ENCODE peak calls at places on chromosomes 7 and 10, in nine cellular contexts. L is endodermal cell; O is stomach; M is gastrocnemius medialis; P is effector memory CD4-positive, alpha-beta T cell; C is WERI-Rb-1; W is GM23248; R is sigmoid colon; U is dorsolateral prefrontal cortex. D is an unnamed sample.

GRCh38 chr7:139580435-139580834 is 57.0 kb downstream of the CLEC2L start:
- DNase-seq in L (no peak), O (peak; percentile 9), M (no peak), P (no peak), C (no peak), W (no peak), R (no peak), U (no peak), D (no peak)

GRCh38 chr10:18238875-18239485 is 98.8 kb downstream of the CACNB2 start:
- DNase-seq in L (no peak), O (no peak), M (no peak), P (no peak), C (no peak), W (peak; percentile 78), R (no peak), U (no peak), D (peak; percentile 42)

GRCh38 chr7:74418538-74418937 is 35.2 kb upstream of the GTF2IRD1 start:
- DNase-seq in L (no peak), O (no peak), M (no peak), P (no peak), C (no peak), W (no peak), R (no peak), U (no peak), D (no peak)

GRCh38 chr7:46927131-46927810 is 654.6 kb downstream of the TNS3 start:
- DNase-seq in L (no peak), O (no peak), M (no peak), P (no peak), C (no peak), W (no peak), R (no peak), U (no peak), D (no peak)

GRCh38 chr7:101859411-101860106 is 42.1 kb downstream of the CUX1 start:
- DNase-seq in L (no peak), O (no peak), M (no peak), P (no peak), C (no peak), W (peak; percentile 62), R (no peak), U (no peak), D (no peak)

GRCh38 chr7:55071411-55072188 is 52.8 kb downstream of the EGFR start:
- DNase-seq in L (no peak), O (no peak), M (no peak), P (no peak), C (no peak), W (peak; percentile 70), R (no peak), U (no peak), D (no peak)

GRCh38 chr7:95921543-95921942 is 149.2 kb downstream of the DYNC1I1 start:
- DNase-seq in L (no peak), O (no peak), M (no peak), P (no peak), C (no peak), W (peak; percentile 67), R (no peak), U (no peak), D (no peak)

GRCh38 chr10:18140957-18141888 is 999 bp downstream of the CACNB2 start:
- DNase-seq in L (peak; percentile 69), O (no peak), M (no peak), P (no peak), C (no peak), W (no peak), R (peak; percentile 76), U (peak; percentile 43), D (no peak)

GRCh38 chr10:49115015-49115795 is at the start of gene VSTM4:
- DNase-seq in L (peak; percentile 79), O (no peak), M (no peak), P (no peak), C (peak; percentile 30), W (peak; percentile 78), R (peak; percentile 80), U (peak; percentile 71), D (peak; percentile 52)

GRCh38 chr7:15228891-15229290 is 326.3 kb upstream of the DGKB start:
- DNase-seq in L (no peak), O (no peak), M (no peak), P (no peak), C (no peak), W (no peak), R (no peak), U (no peak), D (no peak)

GRCh38 chr10:92692085-92692671 is 2.4 kb downstream of the HHEX start:
- DNase-seq in L (peak; percentile 84), O (no peak), M (no peak), P (no peak), C (no peak), W (no peak), R (no peak), U (no peak), D (no peak)

GRCh38 chr10:92691042-92691590 is 1.4 kb downstream of the HHEX start:
- DNase-seq in L (peak; percentile 67), O (no peak), M (no peak), P (no peak), C (no peak), W (no peak), R (peak; percentile 72), U (no peak), D (no peak)

GRCh38 chr10:92692697-92693533 is 3.2 kb downstream of the HHEX start:
- DNase-seq in L (no peak), O (no peak), M (no peak), P (no peak), C (no peak), W (no peak), R (no peak), U (no peak), D (no peak)

GRCh38 chr10:92691591-92692084 is 1.9 kb downstream of the HHEX start:
- DNase-seq in L (peak; percentile 78), O (peak; percentile 33), M (peak; percentile 20), P (no peak), C (no peak), W (no peak), R (peak; percentile 78), U (no peak), D (no peak)

GRCh38 chr10:92693534-92693893 is 3.8 kb downstream of the HHEX start:
- DNase-seq in L (no peak), O (no peak), M (no peak), P (no peak), C (no peak), W (no peak), R (no peak), U (no peak), D (no peak)
- H3K27me3 ChIP-seq in L (peaks cover 51% of the 10 kb centered on the region), O (peaks cover 66% of the 10 kb centered on the region), M (peaks cover 47% of the 10 kb centered on the region), P (peaks cover 30% of the 10 kb centered on the region), C (no peaks in the 10 kb centered on the region), W (peaks cover 52% of the 10 kb centered on the region), R (peaks cover 2% of the 10 kb centered on the region), U (peaks cover 95% of the 10 kb centered on the region), D (no peaks in the 10 kb centered on the region)

GRCh38 chr10:118442032-118442431 is 99.9 kb upstream of the FAM204A start:
- DNase-seq in L (no peak), O (no peak), M (no peak), P (no peak), C (no peak), W (no peak), R (no peak), U (no peak), D (no peak)

GRCh38 chr10:118444016-118444415 is 101.9 kb upstream of the FAM204A start:
- DNase-seq in L (no peak), O (no peak), M (no peak), P (no peak), C (no peak), W (no peak), R (no peak), U (no peak), D (no peak)

GRCh38 chr10:118436742-118437141 is 94.6 kb upstream of the FAM204A start:
- DNase-seq in L (no peak), O (no peak), M (no peak), P (no peak), C (no peak), W (no peak), R (no peak), U (no peak), D (no peak)

GRCh38 chr10:118445535-118445934 is 103.4 kb upstream of the FAM204A start:
- DNase-seq in L (no peak), O (no peak), M (no peak), P (no peak), C (no peak), W (no peak), R (no peak), U (no peak), D (no peak)

GRCh38 chr10:118439824-118440223 is 97.7 kb upstream of the FAM204A start:
- DNase-seq in L (no peak), O (no peak), M (no peak), P (no peak), C (no peak), W (no peak), R (no peak), U (no peak), D (no peak)
- H3K27me3 ChIP-seq in L (no peaks in the 10 kb centered on the region), O (peaks cover 21% of the 10 kb centered on the region), M (no peaks in the 10 kb centered on the region), P (no peaks in the 10 kb centered on the region), C (peaks cover 48% of the 10 kb centered on the region), W (no peaks in the 10 kb centered on the region), R (no peaks in the 10 kb centered on the region), U (no peaks in the 10 kb centered on the region), D (no peaks in the 10 kb centered on the region)

GRCh38 chr7:25852995-25853713 is 298.8 kb upstream of the NFE2L3 start:
- DNase-seq in L (no peak), O (no peak), M (no peak), P (no peak), C (no peak), W (peak; percentile 20), R (no peak), U (no peak), D (no peak)

GRCh38 chr7:25852249-25852994 is 299.6 kb upstream of the NFE2L3 start:
- DNase-seq in L (peak; percentile 84), O (no peak), M (no peak), P (no peak), C (peak; percentile 41), W (peak; percentile 66), R (no peak), U (no peak), D (no peak)

GRCh38 chr7:25854608-25855497 is 297.1 kb upstream of the NFE2L3 start:
- DNase-seq in L (peak; percentile 93), O (no peak), M (peak; percentile 91), P (no peak), C (peak; percentile 88), W (peak; percentile 99), R (peak; percentile 86), U (no peak), D (peak; percentile 99)

GRCh38 chr7:25856056-25856780 is 295.8 kb upstream of the NFE2L3 start:
- DNase-seq in L (no peak), O (no peak), M (no peak), P (no peak), C (peak; percentile 27), W (peak; percentile 74), R (no peak), U (no peak), D (peak; percentile 66)

DNA sequence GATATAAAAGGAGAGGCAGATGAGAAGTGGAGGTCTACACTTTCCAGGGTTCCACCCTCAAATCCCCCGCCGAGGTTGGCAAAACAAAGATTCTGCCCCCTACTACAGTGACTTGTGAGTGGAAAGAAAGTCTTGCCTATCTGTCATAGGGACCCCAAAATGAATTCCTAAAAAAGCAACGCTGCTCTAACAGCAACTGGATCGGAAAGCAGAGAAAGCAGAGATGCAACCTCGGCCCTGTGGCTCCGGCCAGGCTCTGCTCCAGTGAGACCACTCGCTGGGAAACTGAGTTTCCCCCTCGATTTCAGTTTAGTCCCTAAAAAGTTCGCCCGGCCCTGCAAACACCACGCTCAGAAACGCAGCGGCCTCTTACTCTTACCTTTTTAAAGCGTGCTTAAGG is 297.9 kb upstream of the NFE2L3 start:
- DNase-seq in L (peak; percentile 58), O (no peak), M (no peak), P (no peak), C (no peak), W (peak; percentile 47), R (no peak), U (no peak), D (no peak)
- H3K27me3 ChIP-seq in L (peaks cover 44% of the 10 kb centered on the region), O (peaks cover 100% of the 10 kb centered on the region), M (peaks cover 4% of the 10 kb centered on the region), P (peaks cover 82% of the 10 kb centered on the region), C (no peaks in the 10 kb centered on the region), W (no peaks in the 10 kb centered on the region), R (peaks cover 25% of the 10 kb centered on the region), U (peaks cover 75% of the 10 kb centered on the region), D (no peaks in the 10 kb centered on the region)

GRCh38 chr7:151412318-151412717 is 2.5 kb upstream of the WDR86 start:
- DNase-seq in L (no peak), O (no peak), M (no peak), P (no peak), C (no peak), W (no peak), R (no peak), U (no peak), D (no peak)
- H3K27me3 ChIP-seq in L (no peaks in the 10 kb centered on the region), O (peaks cover 53% of the 10 kb centered on the region), M (peaks cover 51% of the 10 kb centered on the region), P (no peaks in the 10 kb centered on the region), C (peaks cover 12% of the 10 kb centered on the region), W (peaks cover 68% of the 10 kb centered on the region), R (peaks cover 34% of the 10 kb centered on the region), U (peaks cover 40% of the 10 kb centered on the region), D (peaks cover 15% of the 10 kb centered on the region)